ENCODE peak calls at places on chromosome 22, in eight cellular contexts. A is LoVo; M is amniotic stem cell; U is HTR-8/SVneo; G is NCI-H774; H is stimulated activated CD4-positive, alpha-beta T cell treated with anti-CD3 and anti-CD28 coated beads, Interleukin-2, amount 100 ng/mL, for 48 hours; S is GM06990; W is iris pigment epithelial cell. T is an unnamed sample.

GRCh38 chr22:35627267-35628041 is 10.3 kb upstream of the MB start:
- DNase-seq in A (peak), M (peak), U (peak), G (peak), H (peak), S (peak), W (peak), T (peak)

GRCh38 chr22:37742374-37743092 is 45.7 kb downstream of the TRIOBP start:
- DNase-seq in A (peak), M (peak), U (peak), G (no peak), H (no peak), S (no peak), W (peak), T (peak)

GRCh38 chr22:23182289-23183106 is 2.2 kb downstream of the BCR start:
- DNase-seq in A (no peak), M (no peak), U (peak), G (no peak), H (peak), S (peak), W (peak), T (no peak)

GRCh38 chr22:48177591-48177990 is 1415.1 kb downstream of the TBC1D22A start:
- DNase-seq in A (no peak), M (no peak), U (no peak), G (no peak), H (no peak), S (no peak), W (no peak), T (no peak)

GRCh38 chr22:19765477-19766234 is 5.1 kb downstream of the TBX1 start:
- DNase-seq in A (no peak), M (no peak), U (no peak), G (no peak), H (no peak), S (no peak), W (no peak), T (no peak)

GRCh38 chr22:36344106-36344827 is 43.5 kb downstream of the MYH9 start:
- DNase-seq in A (no peak), M (no peak), U (no peak), G (no peak), H (peak), S (no peak), W (no peak), T (no peak)

GRCh38 chr22:26667140-26667539 is 9.8 kb downstream of the MIAT start:
- DNase-seq in A (no peak), M (no peak), U (no peak), G (no peak), H (no peak), S (no peak), W (no peak), T (no peak)

GRCh38 chr22:40491990-40492631 is 121.7 kb downstream of the SGSM3 start:
- DNase-seq in A (no peak), M (no peak), U (no peak), G (no peak), H (no peak), S (peak), W (peak), T (no peak)

GRCh38 chr22:42321908-42322561 is 51.6 kb upstream of the TCF20 start:
- DNase-seq in A (no peak), M (no peak), U (no peak), G (no peak), H (no peak), S (no peak), W (no peak), T (no peak)

GRCh38 chr22:41538583-41538982 is 5.7 kb downstream of the POLR3H start:
- DNase-seq in A (no peak), M (no peak), U (no peak), G (no peak), H (no peak), S (no peak), W (no peak), T (no peak)

GRCh38 chr22:31929126-31929928 is 15.0 kb upstream of the YWHAH start:
- DNase-seq in A (no peak), M (no peak), U (no peak), G (no peak), H (no peak), S (no peak), W (no peak), T (peak)

GRCh38 chr22:47012589-47013365 is 250.3 kb downstream of the TBC1D22A start:
- DNase-seq in A (no peak), M (no peak), U (no peak), G (no peak), H (no peak), S (no peak), W (no peak), T (peak)

T was measured in AG04450.